ENCODE peak calls at places on chromosomes 1 and 21, in six cellular contexts. Z is stimulated activated CD4-positive, alpha-beta T cell treated with anti-CD3 and anti-CD28 coated beads, Interleukin-1b, Interleukin-23, amount 100 ng/mL, for 1 hour; K is C1 segment of cervical spinal cord; Y is testis; W is PC-9; F is stimulated activated CD8-positive, alpha-beta memory T cell treated with anti-CD3 and anti-CD28 coated beads, Interleukin-12 subunit alpha, Interleukin-12 subunit beta, amount 100 ng/mL, for 4 hours. P is an unnamed sample.

GRCh38 chr21:35475006-35475405 is 425.9 kb upstream of the RUNX1 start:
- DNase-seq in W (no peak), F (no peak), Y (no peak), K (no peak), Z (no peak), P (no peak)

GRCh38 chr1:41161851-41162250 is 80.3 kb downstream of the SCMH1 start:
- DNase-seq in Y (no peak), K (no peak), W (no peak), F (no peak), Z (no peak), P (no peak)

GRCh38 chr1:36486436-36487335 is 4.0 kb upstream of the CSF3R start:
- DNase-seq in K (no peak), W (peak), Y (no peak), F (no peak), Z (no peak), P (no peak)

GRCh38 chr21:32545948-32546441 is 39.3 kb downstream of the TCP10L start:
- DNase-seq in F (no peak), K (no peak), Z (no peak), Y (no peak), W (no peak), P (no peak)

GRCh38 chr1:235049217-235049616 is 79.4 kb downstream of the TOMM20 start:
- DNase-seq in Z (no peak), F (no peak), K (no peak), W (no peak), Y (no peak), P (no peak)

GRCh38 chr1:233990486-233990885 is 86.0 kb downstream of the SLC35F3 start:
- DNase-seq in K (no peak), F (no peak), Y (no peak), W (no peak), Z (no peak), P (no peak)

GRCh38 chr1:224457782-224458144 is 23.2 kb upstream of the WDR26 start:
- DNase-seq in Z (no peak), Y (no peak), F (no peak), K (no peak), W (no peak), P (no peak)

GRCh38 chr1:220711086-220711809 is 21.1 kb downstream of the C1orf115 start:
- DNase-seq in Y (no peak), F (no peak), K (no peak), W (no peak), Z (no peak), P (no peak)

GRCh38 chr1:245698860-245699259 is 544.1 kb downstream of the KIF26B start:
- DNase-seq in Z (no peak), K (no peak), F (no peak), Y (no peak), W (no peak), P (no peak)

GRCh38 chr1:154999651-155000474 is 2.7 kb upstream of the ZBTB7B start:
- DNase-seq in W (no peak), Y (peak), Z (no peak), K (no peak), F (no peak), P (no peak)

GRCh38 chr1:201916649-201917249 is 28.1 kb downstream of the SHISA4 start:
- DNase-seq in K (no peak), Y (peak), W (peak), F (no peak), Z (no peak), P (no peak)

GRCh38 chr1:36087233-36088123 is 1.2 kb upstream of the ADPRS start:
- DNase-seq in W (no peak), Y (no peak), K (no peak), F (no peak), Z (no peak), P (no peak)

GRCh38 chr1:168683871-168684270 is 45.1 kb downstream of the DPT start:
- DNase-seq in Z (no peak), F (no peak), W (no peak), K (no peak), Y (no peak), P (no peak)

GRCh38 chr1:68270993-68271392 is 38.7 kb upstream of the WLS start:
- DNase-seq in Y (no peak), F (no peak), W (no peak), K (no peak), Z (no peak), P (no peak)

GRCh38 chr1:59892836-59893811 is 33.4 kb downstream of the CYP2J2 start:
- DNase-seq in K (no peak), F (no peak), Y (no peak), Z (no peak), W (peak), P (no peak)